ENCODE peak calls at places on chromosomes 12 and 14, in six cellular contexts. R, M, U, P, O and C are unnamed samples.

GRCh38 chr12:117151195-117152031 is 38.9 kb downstream of the FBXO21 start:
- DNase-seq in O (peak), U (no peak), R (no peak), P (peak), M (peak), C (peak)

GRCh38 chr12:119235352-119235751 is 56.6 kb downstream of the HSPB8 start:
- DNase-seq in O (no peak), R (no peak), M (peak), U (no peak), P (no peak), C (no peak)

GRCh38 chr12:32811686-32812392 is 56.1 kb upstream of the YARS2 start:
- DNase-seq in R (no peak), M (no peak), P (no peak), U (no peak), O (no peak), C (no peak)

GRCh38 chr14:71187633-71188356 is 280.5 kb downstream of the PCNX1 start:
- DNase-seq in M (no peak), P (no peak), O (no peak), R (no peak), U (no peak), C (no peak)

GRCh38 chr12:93518725-93519124 is 51.4 kb downstream of the MRPL42 start:
- DNase-seq in O (no peak), R (no peak), U (no peak), M (no peak), P (no peak), C (no peak)

GRCh38 chr12:94230357-94230905 is 82.1 kb downstream of the PLXNC1 start:
- DNase-seq in R (no peak), U (no peak), P (no peak), M (no peak), O (no peak), C (no peak)

GRCh38 chr12:90585640-90586304 is 369.2 kb downstream of the CCER1 start:
- DNase-seq in P (no peak), M (no peak), R (no peak), U (no peak), O (no peak), C (no peak)

GRCh38 chr12:109765493-109765810 is 51.8 kb downstream of the FAM222A start:
- DNase-seq in R (no peak), O (no peak), P (no peak), U (no peak), M (no peak), C (no peak)

GRCh38 chr12:120759591-120760348 is 34.1 kb downstream of the ACADS start:
- DNase-seq in O (no peak), M (no peak), U (no peak), R (no peak), P (no peak), C (no peak)

GRCh38 chr12:78519422-78519821 is 345.2 kb upstream of the SYT1 start:
- DNase-seq in P (no peak), R (no peak), M (no peak), O (no peak), U (no peak), C (no peak)

GRCh38 chr12:100672075-100672592 is 98.7 kb downstream of the GAS2L3 start:
- DNase-seq in P (no peak), R (no peak), O (no peak), U (peak), M (peak), C (no peak)